ENCODE peak calls at places on chromosome 3, in five cellular contexts. N is heart left ventricle, B is lower leg skin, V is transverse colon, Q is uterus. R is an unnamed sample.
A peak's percentile ranks its signal among the peaks of the same experiment; 100 is the strongest.

GRCh38 chr3:170205302-170205701 is 16.9 kb upstream of the PRKCI start:
- DNase-seq in V (no peak), N (no peak), B (no peak), Q (no peak), R (no peak)

GRCh38 chr3:55343486-55344357 is 143.4 kb downstream of the WNT5A start:
- DNase-seq in Q (no peak), B (no peak), N (no peak), V (no peak), R (no peak)

GRCh38 chr3:112858410-112859069 is 11.9 kb upstream of the CD200R1L start:
- DNase-seq in N (no peak), V (no peak), Q (no peak), B (no peak), R (no peak)

GRCh38 chr3:176041812-176042211 is 1155.5 kb downstream of the TBL1XR1 start:
- DNase-seq in Q (no peak), V (no peak), B (no peak), N (no peak), R (no peak)

GRCh38 chr3:60079076-60079475 is 1029.3 kb upstream of the CFAP20DC start:
- DNase-seq in V (no peak), Q (no peak), B (no peak), N (no peak), R (no peak)

GRCh38 chr3:50610992-50611463 is 546 bp downstream of the CISH start:
- DNase-seq in V (no peak), N (no peak), Q (no peak), B (no peak), R (no peak)

GRCh38 chr3:82177774-82178173 is 416.3 kb upstream of the GBE1 start:
- DNase-seq in Q (no peak), V (no peak), B (no peak), N (no peak), R (no peak)

GRCh38 chr3:149592758-149593240 is 65.0 kb downstream of the WWTR1 start:
- DNase-seq in B (no peak), V (no peak), Q (no peak), N (peak; percentile 76), R (no peak)

GRCh38 chr3:177211503-177212277 is 14.4 kb upstream of the TBL1XR1 start:
- DNase-seq in V (peak; percentile 88), Q (no peak), N (no peak), B (no peak), R (peak; percentile 83)

GRCh38 chr3:100316656-100317069 is 17.9 kb upstream of the NIT2 start:
- DNase-seq in V (no peak), Q (peak; percentile 32), N (no peak), B (no peak), R (no peak)

GRCh38 chr3:172244011-172244410 is 204.2 kb downstream of the GHSR start:
- DNase-seq in V (no peak), N (no peak), B (no peak), Q (no peak), R (no peak)

DNA sequence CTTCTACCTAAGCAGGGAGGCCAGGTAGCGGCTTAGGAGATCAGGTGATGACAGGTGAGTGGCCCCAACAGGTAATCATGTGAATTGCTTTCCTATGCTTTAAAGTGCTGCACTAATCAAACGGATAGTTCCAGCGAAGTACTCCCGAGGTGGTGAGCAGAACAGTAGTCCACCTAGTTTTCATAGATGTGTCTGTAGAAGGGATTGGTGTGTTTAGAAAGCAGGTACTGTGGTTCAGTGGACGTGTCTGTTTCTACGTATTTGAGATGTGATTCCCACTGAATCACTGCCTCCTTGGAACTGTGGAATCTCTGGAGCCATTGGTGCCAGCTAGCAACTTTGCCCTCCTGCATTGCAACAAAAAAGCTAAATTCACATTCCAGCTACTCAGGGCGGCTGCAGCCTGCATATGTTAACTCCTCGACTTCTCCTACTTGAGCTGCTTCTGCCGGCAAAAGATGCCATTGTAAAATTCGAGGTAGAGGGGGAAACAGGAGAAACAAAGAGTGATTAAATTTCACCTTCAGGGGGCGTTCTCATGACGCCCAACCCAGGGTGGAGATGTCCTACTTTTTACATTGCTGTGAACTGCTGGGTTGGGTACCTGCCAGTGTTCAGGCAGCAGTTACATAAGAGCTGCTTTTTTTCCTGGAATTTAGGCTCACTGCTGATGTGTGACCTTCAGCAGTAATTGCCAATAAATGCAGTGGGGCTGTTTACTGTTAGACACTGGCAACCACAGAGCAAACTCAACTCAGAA is 227.3 kb downstream of the ITPR1 start:
- DNase-seq in N (peak; percentile 82), B (peak; percentile 89), V (peak; percentile 72), Q (peak; percentile 86), R (peak; percentile 80)
- TF ChIP-seq POLR2A in N (no peak), B (no peak), V (no peak), Q (no peak), R (no peak)

GRCh38 chr3:187978433-187979011 is 175.4 kb upstream of the LPP start:
- DNase-seq in N (no peak), B (no peak), V (no peak), Q (no peak), R (no peak)
- H3K4me3 ChIP-seq in N (no peak overlapping the region), B (no peak overlapping the region), V (no peak overlapping the region), Q (no peak overlapping the region), R (no peak overlapping the region)

GRCh38 chr3:101574388-101575156 is 592 bp downstream of the PCNP start:
- DNase-seq in B (peak; percentile 89), N (peak; percentile 64), V (peak; percentile 44), Q (peak; percentile 55), R (peak; percentile 46)
- TF ChIP-seq POLR2A in B (no peak), N (no peak), V (no peak), Q (no peak), R (no peak)

GRCh38 chr3:48439820-48440589 is at the start of the genes CCDC51 and TMA7:
- DNase-seq in B (peak; percentile 100), Q (peak; percentile 98), V (peak; percentile 99), N (peak; percentile 99), R (peak; percentile 99)

GRCh38 chr3:48445277-48445882 is 1.2 kb upstream of the ATRIP start:
- DNase-seq in Q (no peak), V (no peak), B (no peak), N (no peak), R (no peak)

GRCh38 chr3:48446043-48446424 is 503 bp upstream of the ATRIP start:
- DNase-seq in V (no peak), Q (no peak), N (no peak), B (no peak), R (no peak)

GRCh38 chr3:48440590-48440958 is 517 bp downstream of the TMA7 start:
- DNase-seq in B (no peak), Q (no peak), N (no peak), V (peak; percentile 30), R (no peak)

DNA sequence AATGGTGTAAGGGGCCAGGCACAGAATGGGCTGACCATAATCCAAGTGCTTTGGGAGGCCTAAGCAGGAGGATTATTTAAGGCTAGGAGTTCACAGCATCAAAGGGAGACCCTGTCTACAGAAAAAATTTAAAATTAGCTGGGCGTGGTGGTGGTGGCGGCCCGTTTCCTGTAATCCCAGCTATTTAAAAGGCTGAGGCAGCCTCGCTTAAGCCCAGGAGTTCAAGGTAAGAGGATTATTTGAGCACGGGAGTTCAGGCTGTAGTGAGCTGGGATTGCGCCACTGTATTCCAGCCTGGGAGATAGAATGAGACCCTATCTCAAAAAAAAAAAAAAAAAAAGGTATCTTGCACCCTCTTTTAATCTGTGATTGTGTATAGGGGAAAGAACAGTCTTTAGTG is 1.9 kb downstream of the TMA7 start:
- DNase-seq in V (no peak), Q (no peak), N (no peak), B (no peak), R (no peak)
- H3K4me3 ChIP-seq in V (no peak overlapping the region), Q (no peak overlapping the region), N (no peak overlapping the region), B (no peak overlapping the region), R (no peak overlapping the region)

DNA sequence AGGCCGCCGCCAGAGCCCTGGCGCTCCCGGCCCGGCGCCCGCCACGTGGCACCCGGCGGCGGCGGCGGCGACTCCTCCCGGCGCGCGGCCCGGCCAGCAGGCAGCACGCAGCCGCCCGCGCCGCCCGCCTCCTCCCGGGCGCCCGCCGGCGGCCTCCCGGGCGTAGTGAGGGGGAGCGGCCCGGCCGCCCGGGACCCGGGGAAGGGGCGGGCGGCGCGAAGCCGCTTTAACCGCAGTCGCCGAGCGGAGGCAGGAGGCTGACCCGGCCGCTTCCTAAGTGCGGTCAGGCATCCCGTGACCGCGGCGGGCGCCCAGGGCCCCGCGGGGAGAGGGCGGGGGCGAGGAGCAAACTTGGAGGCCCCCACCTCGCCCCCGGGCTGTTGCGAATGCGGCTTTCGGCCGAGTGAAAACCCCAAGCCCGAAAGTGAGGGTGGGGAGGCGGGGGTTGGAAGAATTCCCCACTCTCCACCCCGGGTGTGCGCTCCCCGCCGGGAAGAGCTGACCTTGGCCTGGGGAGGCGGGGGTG is 1.7 kb upstream of the HES1 start:
- DNase-seq in V (peak; percentile 51), Q (no peak), N (peak; percentile 82), B (peak; percentile 95), R (peak; percentile 63)
- TF ChIP-seq POLR2A in V (no peak), Q (peak; percentile 8), N (no peak), B (no peak), R (no peak)

GRCh38 chr3:195911946-195912270 is 3.6 kb upstream of the TNK2 start:
- DNase-seq in Q (no peak), V (no peak), N (no peak), B (peak; percentile 89), R (peak; percentile 66)
- H3K4me3 ChIP-seq in Q (no peak overlapping the region), V (no peak overlapping the region), N (no peak overlapping the region), B (no peak overlapping the region), R (no peak overlapping the region)

DNA sequence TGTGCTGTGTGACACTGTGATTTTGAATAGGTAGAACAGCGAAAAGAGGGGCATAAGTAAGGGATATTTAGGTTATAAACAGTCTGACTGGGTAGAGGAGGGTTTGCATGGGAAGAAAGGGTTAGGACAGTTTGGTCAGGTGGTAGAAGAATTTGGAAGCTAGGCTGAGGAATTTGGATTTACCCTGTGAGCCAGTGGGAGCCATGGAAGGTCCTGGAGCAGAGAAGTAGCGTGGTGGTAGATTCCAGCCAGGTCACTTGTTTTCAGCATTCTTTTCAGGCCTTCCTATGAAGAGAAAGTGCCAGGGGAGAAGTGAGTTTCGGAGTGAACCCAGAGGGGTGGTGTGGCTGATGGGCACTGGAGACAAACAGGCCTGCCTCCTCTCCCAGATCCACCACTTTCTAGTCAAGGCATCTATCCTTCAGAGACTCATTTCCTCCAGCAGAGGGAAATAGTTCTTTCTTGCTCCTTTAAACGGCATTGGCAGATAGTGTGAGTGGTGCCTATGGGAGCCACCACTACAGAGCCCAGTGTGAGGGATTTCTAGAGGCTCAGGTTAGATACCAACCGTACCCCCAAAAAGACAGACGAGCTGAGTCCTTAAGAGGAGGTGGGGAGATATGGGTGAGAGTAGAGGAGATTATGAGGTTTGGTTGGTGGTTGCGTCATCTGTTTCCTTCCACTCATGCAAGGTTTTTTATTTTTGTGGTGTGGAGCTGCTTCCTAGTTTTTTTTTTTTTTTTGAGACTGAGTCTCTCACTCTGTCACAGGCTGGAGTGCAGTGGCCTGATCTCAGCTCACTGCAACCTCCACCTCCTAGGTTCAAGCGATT is 21.2 kb downstream of the PXK start:
- DNase-seq in N (no peak), B (no peak), V (no peak), Q (no peak), R (no peak)
- TF ChIP-seq POLR2A in N (no peak), B (no peak), V (no peak), Q (no peak), R (no peak)

R was measured in prostate gland.